ENCODE peak calls at places on chromosomes 11 and 22, in eight cellular contexts. One of them, this sample, is unnamed.

GRCh38 chr11:94449029-94449428 is 44.6 kb downstream of the MRE11 start:
- DNase-seq in Peyer's patch: no peak
- DNase-seq in heart right ventricle: no peak
- DNase-seq in neural progenitor cell: no peak
- DNase-seq in AG10803: no peak
- DNase-seq in Right ventricle myocardium superior: no peak
- DNase-seq in mesenchymal stem cell: no peak
- DNase-seq in DMS153: no peak
- DNase-seq in this sample: no peak

GRCh38 chr11:2313051-2313951 is 11.5 kb downstream of the TSPAN32 start:
- DNase-seq in Right ventricle myocardium superior: peak; percentile 70
- DNase-seq in mesenchymal stem cell: no peak
- DNase-seq in Peyer's patch: peak; percentile 42
- DNase-seq in DMS153: no peak
- DNase-seq in heart right ventricle: peak; percentile 35
- DNase-seq in neural progenitor cell: no peak
- DNase-seq in AG10803: no peak
- DNase-seq in this sample: no peak

GRCh38 chr22:29213481-29213880 is 7.8 kb downstream of the EMID1 start:
- DNase-seq in DMS153: no peak
- DNase-seq in AG10803: no peak
- DNase-seq in neural progenitor cell: no peak
- DNase-seq in Right ventricle myocardium superior: no peak
- DNase-seq in Peyer's patch: no peak
- DNase-seq in heart right ventricle: no peak
- DNase-seq in mesenchymal stem cell: no peak
- DNase-seq in this sample: no peak

GRCh38 chr11:5625281-5625680 is 480 bp downstream of the TRIM34 start:
- DNase-seq in AG10803: no peak
- DNase-seq in heart right ventricle: no peak
- DNase-seq in Peyer's patch: no peak
- DNase-seq in neural progenitor cell: no peak
- DNase-seq in Right ventricle myocardium superior: no peak
- DNase-seq in DMS153: no peak
- DNase-seq in mesenchymal stem cell: no peak
- DNase-seq in this sample: no peak

GRCh38 chr11:35529971-35530495 is 4.6 kb upstream of the PAMR1 start:
- DNase-seq in Peyer's patch: no peak
- DNase-seq in DMS153: no peak
- DNase-seq in neural progenitor cell: no peak
- DNase-seq in heart right ventricle: no peak
- DNase-seq in Right ventricle myocardium superior: peak; percentile 52
- DNase-seq in mesenchymal stem cell: peak; percentile 65
- DNase-seq in AG10803: peak; percentile 99
- DNase-seq in this sample: no peak

GRCh38 chr11:73748300-73748699 is 12.6 kb downstream of the RAB6A start:
- DNase-seq in heart right ventricle: no peak
- DNase-seq in Peyer's patch: no peak
- DNase-seq in Right ventricle myocardium superior: no peak
- DNase-seq in DMS153: no peak
- DNase-seq in mesenchymal stem cell: no peak
- DNase-seq in AG10803: no peak
- DNase-seq in neural progenitor cell: no peak
- DNase-seq in this sample: no peak

GRCh38 chr11:63919267-63920125 is 2.5 kb upstream of the RCOR2 start:
- DNase-seq in neural progenitor cell: peak; percentile 94
- DNase-seq in AG10803: no peak
- DNase-seq in Right ventricle myocardium superior: peak; percentile 80
- DNase-seq in Peyer's patch: no peak
- DNase-seq in heart right ventricle: peak; percentile 68
- DNase-seq in DMS153: peak; percentile 78
- DNase-seq in mesenchymal stem cell: peak; percentile 49
- DNase-seq in this sample: peak; percentile 80

GRCh38 chr11:86138958-86139357 is 70.1 kb upstream of the PICALM start:
- DNase-seq in heart right ventricle: no peak
- DNase-seq in Right ventricle myocardium superior: no peak
- DNase-seq in mesenchymal stem cell: peak; percentile 30
- DNase-seq in DMS153: no peak
- DNase-seq in neural progenitor cell: no peak
- DNase-seq in AG10803: no peak
- DNase-seq in Peyer's patch: peak; percentile 51
- DNase-seq in this sample: no peak

GRCh38 chr11:223026-223789 is 12.9 kb downstream of the SIRT3 start:
- DNase-seq in Peyer's patch: peak; percentile 28
- DNase-seq in Right ventricle myocardium superior: peak; percentile 27
- DNase-seq in AG10803: no peak
- DNase-seq in neural progenitor cell: no peak
- DNase-seq in DMS153: no peak
- DNase-seq in heart right ventricle: no peak
- DNase-seq in mesenchymal stem cell: peak; percentile 15
- DNase-seq in this sample: no peak

GRCh38 chr11:22474621-22475020 is 136.4 kb downstream of the SLC17A6 start:
- DNase-seq in Right ventricle myocardium superior: no peak
- DNase-seq in Peyer's patch: no peak
- DNase-seq in heart right ventricle: no peak
- DNase-seq in DMS153: no peak
- DNase-seq in neural progenitor cell: no peak
- DNase-seq in mesenchymal stem cell: no peak
- DNase-seq in AG10803: no peak
- DNase-seq in this sample: no peak

GRCh38 chr11:128042290-128042751 is 545.0 kb downstream of the ETS1 start:
- DNase-seq in Peyer's patch: no peak
- DNase-seq in DMS153: peak; percentile 48
- DNase-seq in heart right ventricle: no peak
- DNase-seq in neural progenitor cell: no peak
- DNase-seq in Right ventricle myocardium superior: no peak
- DNase-seq in AG10803: no peak
- DNase-seq in mesenchymal stem cell: no peak
- DNase-seq in this sample: no peak

GRCh38 chr11:114102993-114103896 is 43.7 kb downstream of the ZBTB16 start:
- DNase-seq in Right ventricle myocardium superior: no peak
- DNase-seq in AG10803: no peak
- DNase-seq in neural progenitor cell: no peak
- DNase-seq in Peyer's patch: no peak
- DNase-seq in DMS153: no peak
- DNase-seq in mesenchymal stem cell: no peak
- DNase-seq in heart right ventricle: no peak
- DNase-seq in this sample: no peak

GRCh38 chr11:64360403-64360980 is 1.5 kb downstream of the RPS6KA4 start:
- DNase-seq in AG10803: no peak
- DNase-seq in DMS153: no peak
- DNase-seq in heart right ventricle: no peak
- DNase-seq in Right ventricle myocardium superior: no peak
- DNase-seq in mesenchymal stem cell: no peak
- DNase-seq in Peyer's patch: no peak
- DNase-seq in neural progenitor cell: no peak
- DNase-seq in this sample: no peak

GRCh38 chr11:122020902-122021301 is 95.1 kb downstream of the BLID start:
- DNase-seq in Peyer's patch: no peak
- DNase-seq in AG10803: no peak
- DNase-seq in neural progenitor cell: no peak
- DNase-seq in DMS153: no peak
- DNase-seq in Right ventricle myocardium superior: no peak
- DNase-seq in mesenchymal stem cell: peak; percentile 42
- DNase-seq in heart right ventricle: no peak
- DNase-seq in this sample: no peak

GRCh38 chr11:115515647-115516046 is 11.4 kb upstream of the CADM1 start:
- DNase-seq in heart right ventricle: no peak
- DNase-seq in mesenchymal stem cell: no peak
- DNase-seq in Peyer's patch: no peak
- DNase-seq in DMS153: no peak
- DNase-seq in Right ventricle myocardium superior: no peak
- DNase-seq in AG10803: no peak
- DNase-seq in neural progenitor cell: no peak
- DNase-seq in this sample: no peak

GRCh38 chr22:28582806-28583205 is 96.8 kb downstream of the TTC28 start:
- DNase-seq in Right ventricle myocardium superior: no peak
- DNase-seq in heart right ventricle: no peak
- DNase-seq in mesenchymal stem cell: peak; percentile 41
- DNase-seq in AG10803: peak; percentile 95
- DNase-seq in Peyer's patch: no peak
- DNase-seq in DMS153: no peak
- DNase-seq in neural progenitor cell: no peak
- DNase-seq in this sample: no peak

GRCh38 chr22:24128631-24129601 is 52.4 kb upstream of the SUSD2 start:
- DNase-seq in mesenchymal stem cell: no peak
- DNase-seq in Peyer's patch: no peak
- DNase-seq in AG10803: no peak
- DNase-seq in neural progenitor cell: no peak
- DNase-seq in Right ventricle myocardium superior: no peak
- DNase-seq in DMS153: peak; percentile 68
- DNase-seq in heart right ventricle: no peak
- DNase-seq in this sample: no peak

GRCh38 chr11:117072517-117073218 is 25.6 kb downstream of the SIK3 start:
- DNase-seq in AG10803: peak; percentile 90
- DNase-seq in Peyer's patch: no peak
- DNase-seq in mesenchymal stem cell: peak; percentile 96
- DNase-seq in heart right ventricle: no peak
- DNase-seq in neural progenitor cell: no peak
- DNase-seq in Right ventricle myocardium superior: no peak
- DNase-seq in DMS153: no peak
- DNase-seq in this sample: no peak

GRCh38 chr22:26718905-26719304 is 61.5 kb downstream of the MIAT start:
- DNase-seq in Right ventricle myocardium superior: no peak
- DNase-seq in mesenchymal stem cell: peak; percentile 90
- DNase-seq in DMS153: no peak
- DNase-seq in AG10803: peak; percentile 99
- DNase-seq in neural progenitor cell: no peak
- DNase-seq in Peyer's patch: no peak
- DNase-seq in heart right ventricle: no peak
- DNase-seq in this sample: no peak

GRCh38 chr11:20647976-20648565 is 21.3 kb upstream of the NELL1 start:
- DNase-seq in Peyer's patch: peak; percentile 59
- DNase-seq in heart right ventricle: peak; percentile 18
- DNase-seq in neural progenitor cell: peak; percentile 63
- DNase-seq in AG10803: peak; percentile 39
- DNase-seq in DMS153: peak; percentile 65
- DNase-seq in mesenchymal stem cell: peak; percentile 46
- DNase-seq in Right ventricle myocardium superior: no peak
- DNase-seq in this sample: peak; percentile 56

GRCh38 chr11:5698281-5698680 is 8.7 kb downstream of the TRIM22 start:
- DNase-seq in AG10803: no peak
- DNase-seq in Peyer's patch: no peak
- DNase-seq in Right ventricle myocardium superior: no peak
- DNase-seq in neural progenitor cell: no peak
- DNase-seq in heart right ventricle: no peak
- DNase-seq in mesenchymal stem cell: no peak
- DNase-seq in DMS153: no peak
- DNase-seq in this sample: no peak

GRCh38 chr11:8080674-8081590 is at the start of gene TUB:
- DNase-seq in DMS153: no peak
- DNase-seq in heart right ventricle: no peak
- DNase-seq in AG10803: peak; percentile 28
- DNase-seq in Right ventricle myocardium superior: no peak
- DNase-seq in neural progenitor cell: peak; percentile 78
- DNase-seq in Peyer's patch: no peak
- DNase-seq in mesenchymal stem cell: peak; percentile 20
- DNase-seq in this sample: no peak

GRCh38 chr22:26466196-26466595 is 17.4 kb downstream of the HPS4 start:
- DNase-seq in neural progenitor cell: no peak
- DNase-seq in mesenchymal stem cell: no peak
- DNase-seq in DMS153: no peak
- DNase-seq in heart right ventricle: no peak
- DNase-seq in AG10803: peak; percentile 88
- DNase-seq in Peyer's patch: no peak
- DNase-seq in Right ventricle myocardium superior: no peak
- DNase-seq in this sample: no peak

GRCh38 chr11:14232652-14233051 is 126.3 kb downstream of the RRAS2 start:
- DNase-seq in AG10803: no peak
- DNase-seq in mesenchymal stem cell: no peak
- DNase-seq in Peyer's patch: no peak
- DNase-seq in DMS153: no peak
- DNase-seq in Right ventricle myocardium superior: no peak
- DNase-seq in neural progenitor cell: peak; percentile 39
- DNase-seq in heart right ventricle: no peak
- DNase-seq in this sample: no peak

GRCh38 chr22:35230839-35231584 is 26.3 kb upstream of the HMGXB4 start:
- DNase-seq in DMS153: peak; percentile 35
- DNase-seq in AG10803: no peak
- DNase-seq in mesenchymal stem cell: no peak
- DNase-seq in Peyer's patch: no peak
- DNase-seq in neural progenitor cell: no peak
- DNase-seq in Right ventricle myocardium superior: no peak
- DNase-seq in heart right ventricle: no peak
- DNase-seq in this sample: peak; percentile 27

GRCh38 chr11:126007263-126007662 is 55.4 kb downstream of the CDON start:
- DNase-seq in neural progenitor cell: no peak
- DNase-seq in heart right ventricle: no peak
- DNase-seq in DMS153: no peak
- DNase-seq in mesenchymal stem cell: peak; percentile 38
- DNase-seq in Right ventricle myocardium superior: no peak
- DNase-seq in Peyer's patch: peak; percentile 53
- DNase-seq in AG10803: peak; percentile 64
- DNase-seq in this sample: no peak

GRCh38 chr11:78828582-78829520 is 254.2 kb upstream of the NARS2 start:
- DNase-seq in neural progenitor cell: no peak
- DNase-seq in Peyer's patch: no peak
- DNase-seq in mesenchymal stem cell: no peak
- DNase-seq in Right ventricle myocardium superior: no peak
- DNase-seq in AG10803: no peak
- DNase-seq in heart right ventricle: no peak
- DNase-seq in DMS153: no peak
- DNase-seq in this sample: no peak

GRCh38 chr22:43001271-43002197 is 13.4 kb downstream of the PACSIN2 start:
- DNase-seq in Peyer's patch: no peak
- DNase-seq in mesenchymal stem cell: peak; percentile 68
- DNase-seq in neural progenitor cell: no peak
- DNase-seq in Right ventricle myocardium superior: no peak
- DNase-seq in DMS153: no peak
- DNase-seq in AG10803: peak; percentile 74
- DNase-seq in heart right ventricle: no peak
- DNase-seq in this sample: no peak

GRCh38 chr11:3157381-3158130 is 7.6 kb downstream of the OSBPL5 start:
- DNase-seq in heart right ventricle: no peak
- DNase-seq in DMS153: no peak
- DNase-seq in mesenchymal stem cell: no peak
- DNase-seq in Peyer's patch: no peak
- DNase-seq in AG10803: peak; percentile 25
- DNase-seq in neural progenitor cell: no peak
- DNase-seq in Right ventricle myocardium superior: peak; percentile 39
- DNase-seq in this sample: no peak

GRCh38 chr11:72653616-72654000 is 20.6 kb downstream of the PDE2A start:
- DNase-seq in Right ventricle myocardium superior: no peak
- DNase-seq in neural progenitor cell: no peak
- DNase-seq in DMS153: no peak
- DNase-seq in AG10803: no peak
- DNase-seq in mesenchymal stem cell: no peak
- DNase-seq in Peyer's patch: no peak
- DNase-seq in heart right ventricle: no peak
- DNase-seq in this sample: no peak

GRCh38 chr22:49211176-49211575 is 616.5 kb downstream of the BRD1 start:
- DNase-seq in heart right ventricle: no peak
- DNase-seq in Right ventricle myocardium superior: no peak
- DNase-seq in mesenchymal stem cell: no peak
- DNase-seq in AG10803: no peak
- DNase-seq in neural progenitor cell: no peak
- DNase-seq in DMS153: no peak
- DNase-seq in Peyer's patch: peak; percentile 18
- DNase-seq in this sample: no peak

This sample was measured in colonic mucosa.